ENCODE peak calls at places on chromosomes 2 and 18, in five cellular contexts. One of them, this sample, is unnamed.

GRCh38 chr2:142041105-142041504 is 89.7 kb downstream of the LRP1B start:
- DNase-seq in K562: no peak
- DNase-seq in dorsolateral prefrontal cortex: no peak
- DNase-seq in thyroid gland: no peak
- DNase-seq in lower lobe of right lung: no peak
- DNase-seq in this sample: no peak

GRCh38 chr2:176554107-176555048 is 285.1 kb downstream of the MTX2 start:
- DNase-seq in K562: peak; percentile 81
- DNase-seq in dorsolateral prefrontal cortex: peak; percentile 31
- DNase-seq in thyroid gland: peak; percentile 22
- DNase-seq in lower lobe of right lung: no peak
- DNase-seq in this sample: peak; percentile 12

GRCh38 chr2:3176869-3177255 is 200.8 kb downstream of the EIPR1 start:
- DNase-seq in K562: no peak
- DNase-seq in dorsolateral prefrontal cortex: no peak
- DNase-seq in thyroid gland: no peak
- DNase-seq in lower lobe of right lung: no peak
- DNase-seq in this sample: no peak

GRCh38 chr18:25454728-25455127 is 102.8 kb upstream of the ZNF521 start:
- DNase-seq in K562: no peak
- DNase-seq in dorsolateral prefrontal cortex: no peak
- DNase-seq in thyroid gland: no peak
- DNase-seq in lower lobe of right lung: no peak
- DNase-seq in this sample: no peak

GRCh38 chr2:30798536-30798991 is 8.7 kb downstream of the CAPN13 start:
- DNase-seq in K562: no peak
- DNase-seq in dorsolateral prefrontal cortex: no peak
- DNase-seq in thyroid gland: no peak
- DNase-seq in lower lobe of right lung: no peak
- DNase-seq in this sample: peak; percentile 24

GRCh38 chr2:58608146-58608545 is 367.0 kb upstream of the FANCL start:
- DNase-seq in K562: no peak
- DNase-seq in dorsolateral prefrontal cortex: no peak
- DNase-seq in thyroid gland: no peak
- DNase-seq in lower lobe of right lung: no peak
- DNase-seq in this sample: no peak

GRCh38 chr2:240896871-240897692 is 1.1 kb upstream of the MAB21L4 start:
- DNase-seq in K562: no peak
- DNase-seq in dorsolateral prefrontal cortex: no peak
- DNase-seq in thyroid gland: peak; percentile 22
- DNase-seq in lower lobe of right lung: no peak
- DNase-seq in this sample: peak; percentile 35

GRCh38 chr2:75503048-75503607 is 57.6 kb downstream of the EVA1A start:
- DNase-seq in K562: no peak
- DNase-seq in dorsolateral prefrontal cortex: no peak
- DNase-seq in thyroid gland: no peak
- DNase-seq in lower lobe of right lung: no peak
- DNase-seq in this sample: no peak

GRCh38 chr2:230230801-230231200 is 5.3 kb downstream of the SP140 start:
- DNase-seq in K562: no peak
- DNase-seq in dorsolateral prefrontal cortex: no peak
- DNase-seq in thyroid gland: no peak
- DNase-seq in lower lobe of right lung: no peak
- DNase-seq in this sample: no peak

GRCh38 chr18:73791081-73791480 is 356.6 kb downstream of the FBXO15 start:
- DNase-seq in K562: no peak
- DNase-seq in dorsolateral prefrontal cortex: no peak
- DNase-seq in thyroid gland: no peak
- DNase-seq in lower lobe of right lung: no peak
- DNase-seq in this sample: no peak

GRCh38 chr2:53949457-53949856 is 21.3 kb downstream of the PSME4 start:
- DNase-seq in K562: no peak
- DNase-seq in dorsolateral prefrontal cortex: no peak
- DNase-seq in thyroid gland: no peak
- DNase-seq in lower lobe of right lung: no peak
- DNase-seq in this sample: no peak

GRCh38 chr18:78884502-78884901 is 95.1 kb upstream of the SALL3 start:
- DNase-seq in K562: no peak
- DNase-seq in dorsolateral prefrontal cortex: no peak
- DNase-seq in thyroid gland: no peak
- DNase-seq in lower lobe of right lung: no peak
- DNase-seq in this sample: no peak

DNA sequence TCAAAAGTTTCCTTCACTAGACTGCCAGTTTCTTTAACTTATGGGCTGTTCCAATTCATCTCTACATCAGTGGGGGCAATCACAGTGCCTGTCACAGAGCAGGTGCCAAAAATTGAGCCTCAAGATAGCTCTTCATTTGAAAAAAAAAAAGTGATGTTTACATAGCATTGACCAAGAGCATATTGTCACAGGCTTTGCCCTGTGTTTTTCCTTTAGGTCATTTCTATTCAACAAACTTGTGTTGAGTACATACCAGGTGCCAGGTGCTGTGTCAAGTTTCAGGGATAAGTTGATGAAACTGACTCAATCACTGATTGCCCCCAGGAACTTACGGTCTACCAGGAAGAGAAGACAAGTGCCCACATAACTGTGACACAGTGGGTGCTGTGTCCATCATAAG is 22.2 kb upstream of the NT5C1B start:
- DNase-seq in K562: no peak
- DNase-seq in dorsolateral prefrontal cortex: no peak
- DNase-seq in thyroid gland: no peak
- DNase-seq in lower lobe of right lung: no peak
- DNase-seq in this sample: no peak
- H3K27ac ChIP-seq in K562: no peak overlapping the region
- H3K27ac ChIP-seq in dorsolateral prefrontal cortex: no peak overlapping the region
- H3K27ac ChIP-seq in thyroid gland: no peak overlapping the region
- H3K27ac ChIP-seq in lower lobe of right lung: no peak overlapping the region
- H3K27ac ChIP-seq in this sample: no peak overlapping the region

GRCh38 chr2:11672404-11672803 is 2.4 kb upstream of the NTSR2 start:
- DNase-seq in K562: no peak
- DNase-seq in dorsolateral prefrontal cortex: no peak
- DNase-seq in thyroid gland: no peak
- DNase-seq in lower lobe of right lung: no peak
- DNase-seq in this sample: no peak

GRCh38 chr2:11675423-11676112 is 5.6 kb upstream of the NTSR2 start:
- DNase-seq in K562: no peak
- DNase-seq in dorsolateral prefrontal cortex: no peak
- DNase-seq in thyroid gland: no peak
- DNase-seq in lower lobe of right lung: no peak
- DNase-seq in this sample: no peak

GRCh38 chr2:11677146-11678055 is 7.4 kb upstream of the NTSR2 start:
- DNase-seq in K562: no peak
- DNase-seq in dorsolateral prefrontal cortex: peak; percentile 57
- DNase-seq in thyroid gland: peak; percentile 34
- DNase-seq in lower lobe of right lung: no peak
- DNase-seq in this sample: no peak

GRCh38 chr2:11676640-11677039 is 6.6 kb upstream of the NTSR2 start:
- DNase-seq in K562: no peak
- DNase-seq in dorsolateral prefrontal cortex: no peak
- DNase-seq in thyroid gland: no peak
- DNase-seq in lower lobe of right lung: no peak
- DNase-seq in this sample: no peak

GRCh38 chr2:11674983-11675382 is 5.0 kb upstream of the NTSR2 start:
- DNase-seq in K562: no peak
- DNase-seq in dorsolateral prefrontal cortex: no peak
- DNase-seq in thyroid gland: no peak
- DNase-seq in lower lobe of right lung: no peak
- DNase-seq in this sample: no peak
- H3K27ac ChIP-seq in K562: no peak overlapping the region
- H3K27ac ChIP-seq in dorsolateral prefrontal cortex: no peak overlapping the region
- H3K27ac ChIP-seq in thyroid gland: no peak overlapping the region
- H3K27ac ChIP-seq in lower lobe of right lung: no peak overlapping the region
- H3K27ac ChIP-seq in this sample: no peak overlapping the region

GRCh38 chr2:768484-768883 is 91.3 kb upstream of the TMEM18 start:
- DNase-seq in K562: no peak
- DNase-seq in dorsolateral prefrontal cortex: no peak
- DNase-seq in thyroid gland: no peak
- DNase-seq in lower lobe of right lung: no peak
- DNase-seq in this sample: no peak
- H3K27ac ChIP-seq in K562: no peak overlapping the region
- H3K27ac ChIP-seq in dorsolateral prefrontal cortex: no peak overlapping the region
- H3K27ac ChIP-seq in thyroid gland: no peak overlapping the region
- H3K27ac ChIP-seq in lower lobe of right lung: no peak overlapping the region
- H3K27ac ChIP-seq in this sample: no peak overlapping the region

GRCh38 chr2:41510108-41510507 is 537.7 kb upstream of the PKDCC start:
- DNase-seq in K562: no peak
- DNase-seq in dorsolateral prefrontal cortex: no peak
- DNase-seq in thyroid gland: no peak
- DNase-seq in lower lobe of right lung: no peak
- DNase-seq in this sample: no peak
- H3K27ac ChIP-seq in K562: no peak overlapping the region
- H3K27ac ChIP-seq in dorsolateral prefrontal cortex: no peak overlapping the region
- H3K27ac ChIP-seq in thyroid gland: no peak overlapping the region
- H3K27ac ChIP-seq in lower lobe of right lung: no peak overlapping the region
- H3K27ac ChIP-seq in this sample: no peak overlapping the region